ENCODE peak calls at places on chromosomes 7 and 10, in four cellular contexts. B is GM12878, V is K562, Y is HepG2. K is an unnamed sample.

GRCh38 chr10:78029294-78030226 is at the start of gene POLR3A:
- DNase-seq in B (peak; percentile 82), V (peak; percentile 99), Y (peak; percentile 93), K (peak; percentile 87)

GRCh38 chr7:148754912-148755311 is 56.2 kb downstream of the CUL1 start:
- DNase-seq in B (no peak), Y (no peak), V (no peak), K (no peak)

GRCh38 chr7:73966941-73967831 is 60.8 kb upstream of the ELN start:
- DNase-seq in Y (no peak), B (no peak), V (no peak), K (no peak)

GRCh38 chr7:130732980-130733865 is 784 bp downstream of the KLF14 start:
- DNase-seq in B (no peak), Y (no peak), V (peak; percentile 70), K (no peak)

GRCh38 chr10:95295031-95295755 is 4.4 kb upstream of the PDLIM1 start:
- DNase-seq in Y (no peak), B (peak; percentile 96), V (peak; percentile 81), K (no peak)

GRCh38 chr7:157080111-157080730 is 58.5 kb upstream of the UBE3C start:
- DNase-seq in V (no peak), Y (no peak), B (no peak), K (no peak)

GRCh38 chr7:27155816-27156507 is 513 bp downstream of the HOXA7 start:
- DNase-seq in V (no peak), Y (no peak), B (no peak), K (no peak)

GRCh38 chr7:47495269-47495875 is 86.5 kb downstream of the TNS3 start:
- DNase-seq in B (no peak), Y (no peak), V (no peak), K (no peak)

GRCh38 chr7:44320141-44320540 is 5.3 kb downstream of the CAMK2B start:
- DNase-seq in Y (no peak), B (no peak), V (no peak), K (no peak)

GRCh38 chr7:158492372-158492771 is 95.3 kb downstream of the PTPRN2 start:
- DNase-seq in Y (no peak), V (no peak), B (no peak), K (no peak)

GRCh38 chr7:27064681-27065080 is 31.1 kb downstream of the HOXA1 start:
- DNase-seq in Y (no peak), V (no peak), B (no peak), K (no peak)

GRCh38 chr10:11610855-11611247 is 599 bp downstream of the USP6NL start:
- DNase-seq in Y (no peak), B (no peak), V (peak; percentile 54), K (peak; percentile 18)

GRCh38 chr7:18541189-18541870 is 45.8 kb downstream of the HDAC9 start:
- DNase-seq in B (no peak), Y (no peak), V (no peak), K (no peak)

GRCh38 chr7:30713397-30713796 is 31.1 kb upstream of the CRHR2 start:
- DNase-seq in V (no peak), B (no peak), Y (no peak), K (no peak)

GRCh38 chr7:123468303-123468702 is 66.1 kb downstream of the IQUB start:
- DNase-seq in V (no peak), Y (no peak), B (no peak), K (no peak)

GRCh38 chr10:16777473-16778370 is 39.5 kb downstream of the RSU1 start:
- DNase-seq in V (peak; percentile 70), B (no peak), Y (peak; percentile 50), K (peak; percentile 65)

GRCh38 chr10:73910764-73911552 is at the start of gene PLAU:
- DNase-seq in V (peak; percentile 67), B (no peak), Y (no peak), K (peak; percentile 54)

GRCh38 chr7:41706228-41706930 is 3.5 kb upstream of the INHBA start:
- DNase-seq in V (no peak), B (no peak), Y (no peak), K (no peak)

GRCh38 chr10:89165923-89166322 is 41.2 kb downstream of the CH25H start:
- DNase-seq in V (no peak), B (no peak), Y (no peak), K (no peak)

GRCh38 chr7:111437736-111438135 is 124.6 kb downstream of the IMMP2L start:
- DNase-seq in B (no peak), Y (no peak), V (peak; percentile 29), K (no peak)

GRCh38 chr10:829241-829640 is 102.3 kb downstream of the LARP4B start:
- DNase-seq in V (no peak), B (no peak), Y (no peak), K (no peak)

GRCh38 chr10:86654411-86655172 is at the start of gene OPN4:
- DNase-seq in Y (no peak), B (no peak), V (peak; percentile 31), K (no peak)

GRCh38 chr10:21727452-21728168 is 193.6 kb downstream of the MLLT10 start:
- DNase-seq in B (no peak), V (no peak), Y (peak; percentile 32), K (no peak)

DNA sequence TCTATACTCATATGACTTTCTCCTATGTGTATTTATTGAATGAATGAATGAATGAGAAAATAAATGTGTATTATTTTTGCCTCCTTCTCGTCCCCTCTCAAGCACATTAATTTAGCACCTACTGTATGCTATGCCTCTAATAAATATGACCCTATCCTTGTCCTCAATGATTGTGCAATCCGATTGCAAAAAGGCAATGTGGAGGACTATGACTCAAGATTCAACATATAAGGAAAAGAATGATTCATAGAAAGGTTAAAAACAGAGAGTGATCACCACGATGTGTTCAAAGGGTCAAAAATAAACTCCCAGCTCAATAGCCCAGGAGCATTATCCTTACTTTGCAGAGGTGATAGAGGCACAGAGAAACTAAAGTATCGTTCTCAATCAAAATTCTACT is 322.8 kb upstream of the SORCS1 start:
- DNase-seq in V (no peak), Y (no peak), B (no peak), K (no peak)
- TF ChIP-seq TARDBP in V (no peak), Y (no peak), B (no peak), K (no peak)

GRCh38 chr7:36253699-36254098 is 100.6 kb downstream of the EEPD1 start:
- DNase-seq in Y (no peak), V (no peak), B (no peak), K (no peak)
- TF ChIP-seq FOXK2 in Y (no peak), V (no peak), B (no peak), K (no peak)

GRCh38 chr7:101172005-101172853 is 6.9 kb upstream of the VGF start:
- DNase-seq in B (no peak), V (no peak), Y (no peak), K (no peak)
- TF ChIP-seq TARDBP in B (no peak), V (no peak), Y (no peak), K (no peak)

DNA sequence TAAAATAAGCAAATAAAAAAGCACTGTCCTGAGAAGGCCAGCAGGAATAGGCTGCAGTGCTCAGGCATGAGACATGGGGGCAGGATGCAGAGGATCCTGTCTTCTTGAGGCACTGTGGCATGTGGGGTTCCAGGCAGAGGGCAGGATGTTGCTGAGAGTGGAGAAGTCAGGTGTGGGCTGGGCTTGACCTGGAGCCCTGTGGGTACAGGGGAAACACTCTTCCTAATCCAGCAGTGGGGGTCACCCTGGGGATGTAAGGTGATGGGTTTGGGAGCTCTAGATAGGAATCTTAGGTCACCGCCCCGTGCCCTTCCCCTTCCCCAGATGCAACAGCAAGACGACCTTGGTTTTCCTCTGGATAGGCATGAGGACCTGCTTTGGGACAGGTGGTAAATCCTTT is 13.6 kb downstream of the SUMF2 start:
- DNase-seq in Y (no peak), V (no peak), B (no peak), K (no peak)
- TF ChIP-seq FOXK2 in Y (no peak), V (no peak), B (no peak), K (no peak)

GRCh38 chr10:60796481-60796880 is 18.2 kb downstream of the CDK1 start:
- DNase-seq in B (no peak), V (no peak), Y (no peak), K (no peak)

GRCh38 chr10:60797200-60797599 is 18.9 kb downstream of the CDK1 start:
- DNase-seq in V (no peak), B (no peak), Y (peak; percentile 32), K (no peak)

GRCh38 chr10:60799971-60800370 is 21.7 kb downstream of the CDK1 start:
- DNase-seq in Y (no peak), B (no peak), V (no peak), K (no peak)

GRCh38 chr10:60798870-60799269 is 20.6 kb downstream of the CDK1 start:
- DNase-seq in B (no peak), V (no peak), Y (no peak), K (no peak)

DNA sequence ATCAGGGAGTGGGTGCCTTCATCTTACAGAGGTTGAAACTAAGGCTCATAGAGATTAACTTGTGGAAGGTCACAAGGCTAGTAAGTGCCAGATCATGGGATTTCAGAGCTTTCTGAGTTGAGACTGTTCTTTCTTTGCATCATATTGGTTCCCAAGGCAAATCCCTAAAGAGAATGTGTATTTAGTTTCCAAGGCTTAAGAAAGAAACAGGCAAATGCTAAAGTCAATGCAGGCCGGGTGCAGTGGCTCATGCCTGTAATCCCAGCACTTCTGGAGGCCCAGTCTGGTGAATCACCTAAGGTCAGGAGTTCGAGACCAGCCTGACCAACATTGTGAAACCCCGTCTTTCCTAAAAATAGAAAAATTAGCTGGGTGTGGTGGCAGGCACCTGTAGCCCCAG is 19.8 kb downstream of the CDK1 start:
- DNase-seq in Y (no peak), V (no peak), B (no peak), K (no peak)
- TF ChIP-seq TARDBP in Y (no peak), V (no peak), B (no peak), K (no peak)